ENCODE peak calls at places on chromosomes 11 and 22, in four cellular contexts. One of them, this sample, is unnamed.

GRCh38 chr22:21657361-21658118 is 8.3 kb upstream of the PPIL2 start:
- DNase-seq in activated naive CD4-positive, alpha-beta T cell treated with anti-CD3 and anti-CD28 coated beads for 36 hours: peak
- DNase-seq in naive thymus-derived CD4-positive, alpha-beta T cell: peak
- DNase-seq in GM06990: peak
- DNase-seq in this sample: no peak

GRCh38 chr22:38078046-38078840 is 5.7 kb downstream of the SLC16A8 start:
- DNase-seq in naive thymus-derived CD4-positive, alpha-beta T cell: no peak
- DNase-seq in GM06990: no peak
- DNase-seq in activated naive CD4-positive, alpha-beta T cell treated with anti-CD3 and anti-CD28 coated beads for 36 hours: no peak
- DNase-seq in this sample: no peak

GRCh38 chr11:61309141-61309540 is 14.0 kb upstream of the VWCE start:
- DNase-seq in activated naive CD4-positive, alpha-beta T cell treated with anti-CD3 and anti-CD28 coated beads for 36 hours: no peak
- DNase-seq in GM06990: no peak
- DNase-seq in naive thymus-derived CD4-positive, alpha-beta T cell: no peak
- DNase-seq in this sample: no peak

GRCh38 chr22:38871360-38872171 is 450 bp downstream of the CBX6 start:
- DNase-seq in GM06990: no peak
- DNase-seq in naive thymus-derived CD4-positive, alpha-beta T cell: peak
- DNase-seq in activated naive CD4-positive, alpha-beta T cell treated with anti-CD3 and anti-CD28 coated beads for 36 hours: peak
- DNase-seq in this sample: no peak

GRCh38 chr11:105211806-105212531 is 72.4 kb upstream of the CARD18 start:
- DNase-seq in GM06990: no peak
- DNase-seq in activated naive CD4-positive, alpha-beta T cell treated with anti-CD3 and anti-CD28 coated beads for 36 hours: no peak
- DNase-seq in naive thymus-derived CD4-positive, alpha-beta T cell: no peak
- DNase-seq in this sample: no peak

GRCh38 chr11:94933225-94934130 is 39.9 kb downstream of the CWC15 start:
- DNase-seq in activated naive CD4-positive, alpha-beta T cell treated with anti-CD3 and anti-CD28 coated beads for 36 hours: no peak
- DNase-seq in naive thymus-derived CD4-positive, alpha-beta T cell: no peak
- DNase-seq in GM06990: no peak
- DNase-seq in this sample: no peak

GRCh38 chr11:57781529-57781943 is 19.9 kb downstream of the CTNND1 start:
- DNase-seq in naive thymus-derived CD4-positive, alpha-beta T cell: no peak
- DNase-seq in activated naive CD4-positive, alpha-beta T cell treated with anti-CD3 and anti-CD28 coated beads for 36 hours: no peak
- DNase-seq in GM06990: no peak
- DNase-seq in this sample: no peak

GRCh38 chr22:35275580-35275979 is 18.3 kb downstream of the HMGXB4 start:
- DNase-seq in naive thymus-derived CD4-positive, alpha-beta T cell: no peak
- DNase-seq in activated naive CD4-positive, alpha-beta T cell treated with anti-CD3 and anti-CD28 coated beads for 36 hours: no peak
- DNase-seq in GM06990: no peak
- DNase-seq in this sample: no peak

GRCh38 chr11:102653744-102654291 is 28.7 kb upstream of the MMP20 start:
- DNase-seq in activated naive CD4-positive, alpha-beta T cell treated with anti-CD3 and anti-CD28 coated beads for 36 hours: no peak
- DNase-seq in GM06990: peak
- DNase-seq in naive thymus-derived CD4-positive, alpha-beta T cell: no peak
- DNase-seq in this sample: no peak

GRCh38 chr11:126495806-126496205 is 140.3 kb downstream of the ST3GAL4 start:
- DNase-seq in GM06990: no peak
- DNase-seq in naive thymus-derived CD4-positive, alpha-beta T cell: no peak
- DNase-seq in activated naive CD4-positive, alpha-beta T cell treated with anti-CD3 and anti-CD28 coated beads for 36 hours: no peak
- DNase-seq in this sample: no peak

GRCh38 chr11:132904566-132904965 is 627.7 kb downstream of the OPCML start:
- DNase-seq in activated naive CD4-positive, alpha-beta T cell treated with anti-CD3 and anti-CD28 coated beads for 36 hours: no peak
- DNase-seq in GM06990: no peak
- DNase-seq in naive thymus-derived CD4-positive, alpha-beta T cell: no peak
- DNase-seq in this sample: no peak

GRCh38 chr11:129947474-129947873 is 52.1 kb upstream of the NFRKB start:
- DNase-seq in GM06990: no peak
- DNase-seq in activated naive CD4-positive, alpha-beta T cell treated with anti-CD3 and anti-CD28 coated beads for 36 hours: no peak
- DNase-seq in naive thymus-derived CD4-positive, alpha-beta T cell: no peak
- DNase-seq in this sample: no peak

GRCh38 chr11:11499300-11499699 is 122.5 kb downstream of the GALNT18 start:
- DNase-seq in GM06990: no peak
- DNase-seq in activated naive CD4-positive, alpha-beta T cell treated with anti-CD3 and anti-CD28 coated beads for 36 hours: no peak
- DNase-seq in naive thymus-derived CD4-positive, alpha-beta T cell: no peak
- DNase-seq in this sample: no peak

GRCh38 chr22:44685384-44686056 is 16.5 kb upstream of the PRR5 start:
- DNase-seq in GM06990: peak
- DNase-seq in activated naive CD4-positive, alpha-beta T cell treated with anti-CD3 and anti-CD28 coated beads for 36 hours: peak
- DNase-seq in naive thymus-derived CD4-positive, alpha-beta T cell: peak
- DNase-seq in this sample: peak

GRCh38 chr11:2473361-2474058 is 28.7 kb downstream of the KCNQ1 start:
- DNase-seq in naive thymus-derived CD4-positive, alpha-beta T cell: no peak
- DNase-seq in activated naive CD4-positive, alpha-beta T cell treated with anti-CD3 and anti-CD28 coated beads for 36 hours: no peak
- DNase-seq in GM06990: no peak
- DNase-seq in this sample: no peak

GRCh38 chr11:79388201-79388600 is 52.6 kb downstream of the TENM4 start:
- DNase-seq in naive thymus-derived CD4-positive, alpha-beta T cell: no peak
- DNase-seq in GM06990: no peak
- DNase-seq in activated naive CD4-positive, alpha-beta T cell treated with anti-CD3 and anti-CD28 coated beads for 36 hours: no peak
- DNase-seq in this sample: no peak

GRCh38 chr22:48661984-48662383 is 1165.7 kb downstream of the BRD1 start:
- DNase-seq in activated naive CD4-positive, alpha-beta T cell treated with anti-CD3 and anti-CD28 coated beads for 36 hours: no peak
- DNase-seq in naive thymus-derived CD4-positive, alpha-beta T cell: no peak
- DNase-seq in GM06990: no peak
- DNase-seq in this sample: no peak

GRCh38 chr11:84316866-84317560 is 1030.8 kb upstream of the CCDC90B start:
- DNase-seq in activated naive CD4-positive, alpha-beta T cell treated with anti-CD3 and anti-CD28 coated beads for 36 hours: no peak
- DNase-seq in naive thymus-derived CD4-positive, alpha-beta T cell: no peak
- DNase-seq in GM06990: peak
- DNase-seq in this sample: no peak

GRCh38 chr11:2804701-2805387 is 80.7 kb downstream of the CDKN1C start:
- DNase-seq in activated naive CD4-positive, alpha-beta T cell treated with anti-CD3 and anti-CD28 coated beads for 36 hours: peak
- DNase-seq in naive thymus-derived CD4-positive, alpha-beta T cell: no peak
- DNase-seq in GM06990: no peak
- DNase-seq in this sample: no peak

GRCh38 chr11:34865261-34865660 is 50.9 kb downstream of the APIP start:
- DNase-seq in GM06990: no peak
- DNase-seq in naive thymus-derived CD4-positive, alpha-beta T cell: no peak
- DNase-seq in activated naive CD4-positive, alpha-beta T cell treated with anti-CD3 and anti-CD28 coated beads for 36 hours: no peak
- DNase-seq in this sample: no peak

GRCh38 chr22:31652911-31653684 is 8.9 kb downstream of the PISD start:
- DNase-seq in naive thymus-derived CD4-positive, alpha-beta T cell: no peak
- DNase-seq in activated naive CD4-positive, alpha-beta T cell treated with anti-CD3 and anti-CD28 coated beads for 36 hours: no peak
- DNase-seq in GM06990: no peak
- DNase-seq in this sample: no peak

GRCh38 chr22:31488988-31489617 is 539 bp downstream of the EIF4ENIF1 start:
- DNase-seq in activated naive CD4-positive, alpha-beta T cell treated with anti-CD3 and anti-CD28 coated beads for 36 hours: peak
- DNase-seq in naive thymus-derived CD4-positive, alpha-beta T cell: peak
- DNase-seq in GM06990: peak
- DNase-seq in this sample: no peak

GRCh38 chr11:69170704-69171103 is 15.0 kb downstream of the SMIM38 start:
- DNase-seq in GM06990: no peak
- DNase-seq in activated naive CD4-positive, alpha-beta T cell treated with anti-CD3 and anti-CD28 coated beads for 36 hours: no peak
- DNase-seq in naive thymus-derived CD4-positive, alpha-beta T cell: no peak
- DNase-seq in this sample: no peak

GRCh38 chr11:10742460-10743208 is 8.4 kb upstream of the CTR9 start:
- DNase-seq in activated naive CD4-positive, alpha-beta T cell treated with anti-CD3 and anti-CD28 coated beads for 36 hours: peak
- DNase-seq in naive thymus-derived CD4-positive, alpha-beta T cell: no peak
- DNase-seq in GM06990: peak
- DNase-seq in this sample: no peak

GRCh38 chr11:111301004-111301839 is 2.9 kb downstream of the POU2AF3 start:
- DNase-seq in naive thymus-derived CD4-positive, alpha-beta T cell: no peak
- DNase-seq in activated naive CD4-positive, alpha-beta T cell treated with anti-CD3 and anti-CD28 coated beads for 36 hours: no peak
- DNase-seq in GM06990: no peak
- DNase-seq in this sample: no peak

GRCh38 chr11:44377121-44377520 is 67.2 kb upstream of the ALX4 start:
- DNase-seq in GM06990: no peak
- DNase-seq in naive thymus-derived CD4-positive, alpha-beta T cell: no peak
- DNase-seq in activated naive CD4-positive, alpha-beta T cell treated with anti-CD3 and anti-CD28 coated beads for 36 hours: no peak
- DNase-seq in this sample: no peak

GRCh38 chr22:36673821-36674220 is 29.7 kb downstream of the CACNG2 start:
- DNase-seq in activated naive CD4-positive, alpha-beta T cell treated with anti-CD3 and anti-CD28 coated beads for 36 hours: no peak
- DNase-seq in naive thymus-derived CD4-positive, alpha-beta T cell: no peak
- DNase-seq in GM06990: no peak
- DNase-seq in this sample: no peak

GRCh38 chr11:134362192-134362901 is 30.6 kb downstream of the GLB1L2 start:
- DNase-seq in GM06990: no peak
- DNase-seq in activated naive CD4-positive, alpha-beta T cell treated with anti-CD3 and anti-CD28 coated beads for 36 hours: no peak
- DNase-seq in naive thymus-derived CD4-positive, alpha-beta T cell: no peak
- DNase-seq in this sample: no peak

GRCh38 chr11:116427903-116428637 is 344.7 kb downstream of the BUD13 start:
- DNase-seq in GM06990: no peak
- DNase-seq in activated naive CD4-positive, alpha-beta T cell treated with anti-CD3 and anti-CD28 coated beads for 36 hours: no peak
- DNase-seq in naive thymus-derived CD4-positive, alpha-beta T cell: no peak
- DNase-seq in this sample: no peak

GRCh38 chr22:49763696-49764095 is 64.0 kb downstream of the BRD1 start:
- DNase-seq in activated naive CD4-positive, alpha-beta T cell treated with anti-CD3 and anti-CD28 coated beads for 36 hours: no peak
- DNase-seq in naive thymus-derived CD4-positive, alpha-beta T cell: no peak
- DNase-seq in GM06990: no peak
- DNase-seq in this sample: no peak